ENCODE peak calls at places on chromosomes 3 and 15, in five cellular contexts. C is right lobe of liver; O is EL; N is adipocyte; P is stimulated activated CD4-positive, alpha-beta T cell treated with anti-CD3 and anti-CD28 coated beads, Interleukin-12 subunit alpha, Interleukin-12 subunit beta, amount 100 ng/mL, for 4 hours. G is an unnamed sample.
A peak's percentile ranks its signal among the peaks of the same experiment; 100 is the strongest.

GRCh38 chr3:132605374-132605792 is 8.3 kb downstream of the ACKR4 start:
- DNase-seq in C (no peak), O (peak; percentile 55), N (peak; percentile 48), P (no peak), G (peak; percentile 33)

GRCh38 chr3:176939022-176939817 is 258.1 kb downstream of the TBL1XR1 start:
- DNase-seq in C (no peak), O (peak; percentile 75), N (peak; percentile 91), P (no peak), G (peak; percentile 90)

GRCh38 chr3:97954193-97954827 is 17.9 kb downstream of the RIOX2 start:
- DNase-seq in C (no peak), O (no peak), N (no peak), P (no peak), G (no peak)

GRCh38 chr3:150309557-150309956 is 98.5 kb upstream of the TSC22D2 start:
- DNase-seq in C (no peak), O (peak; percentile 85), N (peak; percentile 26), P (no peak), G (peak; percentile 70)

GRCh38 chr3:185153170-185153733 is 392 bp upstream of the C3orf70 start:
- DNase-seq in C (no peak), O (no peak), N (no peak), P (no peak), G (no peak)

GRCh38 chr3:37262816-37263393 is 88.5 kb upstream of the LRRFIP2 start:
- DNase-seq in C (no peak), O (peak; percentile 58), N (peak; percentile 19), P (no peak), G (no peak)

GRCh38 chr3:24615177-24615576 is 120.5 kb upstream of the THRB start:
- DNase-seq in C (no peak), O (no peak), N (no peak), P (no peak), G (no peak)

GRCh38 chr3:52859686-52860423 is 25.0 kb upstream of the MUSTN1 start:
- DNase-seq in C (no peak), O (no peak), N (no peak), P (no peak), G (no peak)

GRCh38 chr3:45664558-45664957 is 24.6 kb upstream of the SACM1L start:
- DNase-seq in C (peak; percentile 60), O (no peak), N (no peak), P (peak; percentile 63), G (no peak)

GRCh38 chr15:90916461-90916860 is 13.4 kb downstream of the MAN2A2 start:
- DNase-seq in C (no peak), O (no peak), N (no peak), P (no peak), G (no peak)

GRCh38 chr3:140931801-140932200 is 9.8 kb upstream of the SLC25A36 start:
- DNase-seq in C (no peak), O (no peak), N (peak; percentile 24), P (no peak), G (no peak)

GRCh38 chr3:56157693-56158092 is 310.6 kb downstream of the ERC2 start:
- DNase-seq in C (peak; percentile 16), O (peak; percentile 78), N (peak; percentile 30), P (no peak), G (peak; percentile 8)

GRCh38 chr3:51709675-51710074 is 2.8 kb downstream of the GRM2 start:
- DNase-seq in C (no peak), O (no peak), N (no peak), P (no peak), G (no peak)

GRCh38 chr3:194689493-194689901 is 3.8 kb downstream of the FAM43A start:
- DNase-seq in C (no peak), O (peak; percentile 8), N (peak; percentile 94), P (no peak), G (peak; percentile 78)

GRCh38 chr3:193908181-193908744 is 227.7 kb upstream of the HES1 start:
- DNase-seq in C (no peak), O (no peak), N (no peak), P (no peak), G (no peak)

GRCh38 chr15:66825731-66826130 is 123.7 kb downstream of the SMAD6 start:
- DNase-seq in C (no peak), O (no peak), N (no peak), P (no peak), G (no peak)

GRCh38 chr3:127710473-127710941 is 37.8 kb downstream of the ABTB1 start:
- DNase-seq in C (no peak), O (no peak), N (no peak), P (no peak), G (no peak)

GRCh38 chr3:126389112-126389791 is 5.5 kb upstream of the CFAP100 start:
- DNase-seq in C (peak; percentile 94), O (peak; percentile 86), N (peak; percentile 91), P (peak; percentile 30), G (peak; percentile 88)

GRCh38 chr3:4531478-4532025 is 38.4 kb downstream of the ITPR1 start:
- DNase-seq in C (no peak), O (no peak), N (no peak), P (no peak), G (peak; percentile 72)

GRCh38 chr15:70281811-70282307 is 184.1 kb upstream of the TLE3 start:
- DNase-seq in C (no peak), O (peak; percentile 63), N (peak; percentile 60), P (no peak), G (peak; percentile 43)

GRCh38 chr3:151599103-151599672 is 134.5 kb upstream of the AADACL2 start:
- DNase-seq in C (no peak), O (no peak), N (no peak), P (no peak), G (no peak)

GRCh38 chr3:111227216-111227615 is 155.6 kb downstream of the NECTIN3 start:
- DNase-seq in C (no peak), O (peak; percentile 70), N (peak; percentile 49), P (no peak), G (peak; percentile 35)

GRCh38 chr3:171351676-171352075 is 108.5 kb downstream of the TNIK start:
- DNase-seq in C (no peak), O (peak; percentile 96), N (peak; percentile 49), P (no peak), G (peak; percentile 87)

GRCh38 chr3:37628711-37629301 is 232.9 kb upstream of the CTDSPL start:
- DNase-seq in C (no peak), O (peak; percentile 30), N (peak; percentile 4), P (no peak), G (no peak)

GRCh38 chr3:157786216-157786615 is 283.0 kb upstream of the VEPH1 start:
- DNase-seq in C (no peak), O (peak; percentile 92), N (peak; percentile 91), P (no peak), G (peak; percentile 75)

GRCh38 chr3:194761384-194761783 is 75.7 kb downstream of the FAM43A start:
- DNase-seq in C (no peak), O (no peak), N (no peak), P (no peak), G (no peak)

G was measured in fibroblast of pulmonary artery.